ENCODE peak calls at places on chromosomes 13 and 19, in four cellular contexts. H, R, D and B are unnamed samples.

GRCh38 chr13:111315347-111315995 is 5.0 kb upstream of the TEX29 start:
- DNase-seq in H (no peak), R (no peak), D (no peak), B (no peak)

GRCh38 chr13:100024023-100024422 is 42.4 kb downstream of the ZIC2 start:
- DNase-seq in H (no peak), R (no peak), D (no peak), B (no peak)

GRCh38 chr19:48650974-48651681 is 5.1 kb upstream of the CA11 start:
- DNase-seq in H (no peak), R (no peak), D (no peak), B (no peak)

GRCh38 chr19:46404884-46405658 is 8.3 kb downstream of the CCDC8 start:
- DNase-seq in H (no peak), R (no peak), D (peak), B (no peak)

GRCh38 chr19:31312004-31312403 is 37.2 kb downstream of the TSHZ3 start:
- DNase-seq in H (no peak), R (no peak), D (peak), B (peak)

GRCh38 chr19:16330368-16330801 is 5.8 kb downstream of the KLF2 start:
- DNase-seq in H (peak), R (peak), D (peak), B (no peak)

GRCh38 chr13:75877092-75877491 is 241.0 kb downstream of the LMO7 start:
- DNase-seq in H (no peak), R (no peak), D (no peak), B (no peak)

GRCh38 chr19:10604460-10604980 is 17.4 kb upstream of the AP1M2 start:
- DNase-seq in H (no peak), R (no peak), D (no peak), B (no peak)

GRCh38 chr19:13347351-13347750 is 158.9 kb downstream of the CACNA1A start:
- DNase-seq in H (no peak), R (no peak), D (no peak), B (no peak)

GRCh38 chr19:29022165-29022564 is 190.8 kb downstream of the UQCRFS1 start:
- DNase-seq in H (no peak), R (no peak), D (no peak), B (no peak)

GRCh38 chr13:104773775-104774174 is 1707.6 kb upstream of the SLC10A2 start:
- DNase-seq in H (no peak), R (no peak), D (peak), B (no peak)

GRCh38 chr13:21478881-21479808 is 20.0 kb upstream of the ZDHHC20 start:
- DNase-seq in H (no peak), R (peak), D (peak), B (peak)

GRCh38 chr19:6769006-6769637 is 1.9 kb upstream of the SH2D3A start:
- DNase-seq in H (no peak), R (no peak), D (no peak), B (no peak)

GRCh38 chr13:30520571-30520970 is 54.8 kb upstream of the HMGB1 start:
- DNase-seq in H (no peak), R (no peak), D (peak), B (peak)

GRCh38 chr13:40168425-40169155 is 497.9 kb downstream of the FOXO1 start:
- DNase-seq in H (no peak), R (no peak), D (no peak), B (no peak)

GRCh38 chr13:40479196-40479845 is 187.1 kb downstream of the FOXO1 start:
- DNase-seq in H (no peak), R (no peak), D (no peak), B (no peak)

DNA sequence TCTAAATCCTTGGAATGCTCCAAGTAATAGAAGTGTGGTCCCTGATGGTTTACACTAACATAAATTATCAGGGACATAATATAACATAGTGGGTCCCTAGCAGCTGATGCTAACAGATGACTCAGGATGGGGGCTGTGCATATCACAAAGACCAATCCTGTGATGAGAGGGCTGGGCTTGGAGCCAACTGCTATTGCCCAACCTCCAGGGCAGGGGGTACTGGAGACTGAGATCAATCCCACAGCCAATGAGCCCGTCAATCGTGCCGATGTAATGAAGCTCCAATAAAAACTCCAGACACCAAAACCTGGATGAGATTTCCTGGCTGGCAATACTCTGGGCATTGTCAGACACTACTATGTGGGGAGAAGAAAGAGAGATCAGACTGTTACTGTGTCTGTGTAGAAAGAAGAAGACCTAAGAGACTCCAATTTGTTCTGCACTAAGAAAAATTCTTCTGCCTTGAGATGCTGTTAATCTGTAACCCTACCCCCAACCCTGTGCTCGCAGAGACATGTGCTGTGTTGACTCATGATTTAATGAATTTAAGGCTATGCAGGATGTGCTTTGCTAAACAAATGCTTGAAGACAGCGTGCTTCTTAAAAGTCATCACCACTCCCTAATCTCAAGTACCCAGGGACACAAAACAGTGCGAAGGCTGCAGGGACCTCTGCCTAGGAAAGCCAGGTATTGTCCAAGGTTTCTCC is 33.4 kb downstream of the ABCC4 start:
- DNase-seq in H (no peak), R (no peak), D (peak), B (peak)
- H3K4me3 ChIP-seq in H (no peak), R (no peak), D (no peak), B (no peak)

GRCh38 chr19:19538077-19538764 is at the start of gene CILP2:
- DNase-seq in H (no peak), R (no peak), D (no peak), B (no peak)
- H3K4me3 ChIP-seq in H (peak), R (no peak), D (peak), B (peak)

DNA sequence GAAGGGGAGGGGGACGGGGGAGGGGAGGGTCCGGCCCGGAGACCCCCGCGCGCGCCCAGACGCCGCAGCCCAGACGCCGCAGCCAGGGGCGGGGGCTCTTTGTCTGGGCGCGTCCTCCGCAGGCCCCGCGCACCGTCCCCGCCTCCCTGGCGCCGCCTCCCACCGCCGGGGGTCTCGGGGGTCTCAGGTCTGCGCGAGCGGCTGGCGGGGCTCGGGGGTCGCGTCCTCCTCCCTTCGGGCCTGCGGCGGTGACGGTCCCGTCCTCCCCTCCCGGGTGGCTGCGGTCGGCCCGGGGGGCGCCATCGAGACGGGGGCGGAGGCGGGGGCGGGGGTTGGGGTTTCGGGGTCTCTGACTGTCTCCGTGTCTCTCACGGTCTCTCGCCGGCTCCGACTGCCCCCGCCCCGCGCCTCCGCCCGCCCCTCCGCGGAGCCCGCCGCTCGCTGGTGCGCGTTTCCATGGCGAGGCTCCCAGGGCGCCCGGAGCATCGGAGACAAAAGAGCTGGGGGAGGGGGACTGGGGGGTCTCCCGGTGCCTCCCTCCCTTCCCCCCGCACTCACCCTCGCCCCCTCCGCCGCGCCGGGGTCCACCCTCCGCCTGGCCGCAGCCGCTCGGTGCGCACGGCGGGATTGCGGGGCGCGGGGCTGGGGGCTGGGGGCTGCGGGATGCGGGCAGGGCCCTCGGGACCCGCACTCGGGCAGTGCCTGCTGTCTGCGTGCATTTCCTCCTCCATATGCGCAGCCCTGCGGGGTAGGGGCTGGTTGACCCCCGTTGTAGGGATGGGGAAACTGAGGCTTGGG is 420 bp upstream of the PLPPR3 start:
- DNase-seq in H (no peak), R (no peak), D (no peak), B (no peak)
- H3K4me3 ChIP-seq in H (peak), R (no peak), D (peak), B (no peak)

GRCh38 chr19:41310031-41310831 is at the start of gene CCDC97:
- DNase-seq in H (no peak), R (peak), D (peak), B (no peak)
- H3K4me3 ChIP-seq in H (peak), R (peak), D (peak), B (peak)

GRCh38 chr19:38248421-38248820 is 7.8 kb downstream of the PPP1R14A start:
- DNase-seq in H (no peak), R (no peak), D (no peak), B (no peak)

GRCh38 chr19:38245826-38246498 is 10.2 kb downstream of the PPP1R14A start:
- DNase-seq in H (no peak), R (no peak), D (no peak), B (no peak)

GRCh38 chr19:38247126-38247525 is 9.0 kb downstream of the PPP1R14A start:
- DNase-seq in H (no peak), R (no peak), D (no peak), B (no peak)

GRCh38 chr19:38250428-38250820 is 5.8 kb downstream of the PPP1R14A start:
- DNase-seq in H (no peak), R (no peak), D (no peak), B (no peak)

DNA sequence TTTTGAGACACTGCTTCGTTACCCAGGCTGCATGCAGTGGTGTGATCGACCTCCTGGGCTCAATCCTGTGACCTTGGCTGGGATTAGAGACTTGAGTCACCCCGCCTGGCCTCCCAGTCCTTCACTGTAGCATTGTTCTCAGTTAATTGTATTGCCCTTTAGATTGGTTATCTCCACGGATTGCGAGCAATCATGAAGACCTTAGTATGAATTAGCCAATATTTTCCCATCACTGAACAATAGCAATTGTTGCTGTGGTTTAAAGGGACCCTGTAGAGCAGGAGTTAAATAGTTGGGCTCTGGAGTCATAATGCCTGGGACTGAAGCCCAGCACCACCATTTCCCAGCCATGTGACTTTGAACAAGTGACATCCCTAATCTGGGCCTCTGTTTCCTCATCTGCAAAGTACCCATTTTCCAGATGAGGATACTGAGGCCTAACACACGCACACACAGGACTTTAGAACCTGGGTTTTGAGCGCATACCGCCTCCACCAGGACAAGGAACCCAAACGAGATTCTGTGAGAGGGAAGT is 8.4 kb downstream of the PPP1R14A start:
- DNase-seq in H (no peak), R (no peak), D (no peak), B (no peak)
- H3K4me3 ChIP-seq in H (no peak), R (no peak), D (no peak), B (no peak)

GRCh38 chr13:74575729-74576125 is 441.5 kb upstream of the KLF12 start:
- DNase-seq in H (peak), R (peak), D (peak), B (no peak)
- H3K4me3 ChIP-seq in H (peak), R (no peak), D (peak), B (peak)

DNA sequence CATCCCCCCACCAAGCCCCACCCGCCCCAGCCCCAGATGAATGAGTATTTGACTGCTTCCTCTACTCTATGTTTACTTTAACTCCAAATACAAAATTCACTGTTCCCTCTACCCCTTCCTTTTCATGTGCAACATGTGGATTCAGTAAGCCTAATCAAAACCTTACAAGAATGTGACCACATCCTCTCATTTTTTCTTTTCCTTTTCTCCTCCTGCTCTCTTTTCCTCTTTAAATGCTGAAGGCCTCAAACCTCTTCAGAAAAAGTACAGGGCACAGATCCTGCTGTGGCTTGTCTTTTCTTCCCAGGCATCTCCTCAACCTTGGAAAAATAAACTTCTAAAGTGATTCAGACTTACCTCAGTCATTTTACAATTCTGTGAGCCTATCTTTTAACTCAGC is 119.0 kb downstream of the MYCBP2 start:
- DNase-seq in H (no peak), R (no peak), D (peak), B (peak)
- H3K4me3 ChIP-seq in H (no peak), R (no peak), D (no peak), B (no peak)

GRCh38 chr13:24654741-24655140 is 25.5 kb upstream of the ATP12A start:
- DNase-seq in H (no peak), R (no peak), D (peak), B (peak)
- H3K4me3 ChIP-seq in H (no peak), R (no peak), D (no peak), B (no peak)